ENCODE peak calls at places on chromosomes 4 and X, in eight cellular contexts. F is kidney epithelial cell, K is lower lobe of right lung, B is skeletal muscle cell, I is colonic mucosa, X is lower leg skin, S is AG10803, E is choroid plexus epithelial cell. G is an unnamed sample.

GRCh38 chr4:185117300-185117934 is 25.6 kb upstream of the SLC25A4 start:
- DNase-seq in X (no peak), B (no peak), S (no peak), K (no peak), E (no peak), F (no peak), I (no peak), G (no peak)

GRCh38 chrX:2926664-2927275 is 2.4 kb downstream of the ARSD start:
- DNase-seq in S (no peak), E (no peak), K (no peak), X (no peak), B (no peak), F (no peak), I (no peak), G (no peak)

GRCh38 chr4:15344041-15344440 is 83.8 kb upstream of the C1QTNF7 start:
- DNase-seq in X (no peak), E (peak), K (no peak), F (no peak), I (no peak), B (no peak), S (peak), G (peak)

GRCh38 chr4:182600093-182600492 is 317.1 kb downstream of the DCTD start:
- DNase-seq in B (no peak), X (no peak), F (no peak), E (no peak), K (no peak), I (no peak), S (peak), G (no peak)

GRCh38 chr4:155789391-155789790 is 30.6 kb downstream of the GUCY1B1 start:
- DNase-seq in E (no peak), X (no peak), K (no peak), B (no peak), F (no peak), S (no peak), I (no peak), G (no peak)

GRCh38 chr4:185380320-185380719 is 15.4 kb downstream of the LRP2BP start:
- DNase-seq in K (no peak), X (no peak), B (no peak), E (no peak), F (no peak), I (no peak), S (no peak), G (no peak)

GRCh38 chrX:141469469-141469868 is 115.1 kb downstream of the SPANXA1 start:
- DNase-seq in X (no peak), K (no peak), B (no peak), E (no peak), I (no peak), S (no peak), F (no peak), G (no peak)

GRCh38 chrX:132181364-132181763 is 37.9 kb downstream of the RAP2C start:
- DNase-seq in S (no peak), X (no peak), K (no peak), F (no peak), E (no peak), I (no peak), B (no peak), G (no peak)

GRCh38 chrX:9874483-9874882 is 88.3 kb downstream of the SHROOM2 start:
- DNase-seq in E (no peak), X (no peak), S (peak), B (no peak), F (no peak), K (no peak), I (no peak), G (no peak)

GRCh38 chr4:3421470-3421869 is 20.3 kb upstream of the HGFAC start:
- DNase-seq in X (no peak), B (no peak), E (no peak), F (no peak), K (peak), I (no peak), S (no peak), G (no peak)

GRCh38 chr4:3294401-3295241 is 1.8 kb downstream of the RGS12 start:
- DNase-seq in B (no peak), F (no peak), X (peak), E (no peak), I (no peak), K (no peak), S (no peak), G (no peak)

GRCh38 chrX:57821703-57822375 is 88.4 kb downstream of the ZXDA start:
- DNase-seq in E (peak), S (peak), B (no peak), F (no peak), I (peak), K (no peak), X (no peak), G (peak)

DNA sequence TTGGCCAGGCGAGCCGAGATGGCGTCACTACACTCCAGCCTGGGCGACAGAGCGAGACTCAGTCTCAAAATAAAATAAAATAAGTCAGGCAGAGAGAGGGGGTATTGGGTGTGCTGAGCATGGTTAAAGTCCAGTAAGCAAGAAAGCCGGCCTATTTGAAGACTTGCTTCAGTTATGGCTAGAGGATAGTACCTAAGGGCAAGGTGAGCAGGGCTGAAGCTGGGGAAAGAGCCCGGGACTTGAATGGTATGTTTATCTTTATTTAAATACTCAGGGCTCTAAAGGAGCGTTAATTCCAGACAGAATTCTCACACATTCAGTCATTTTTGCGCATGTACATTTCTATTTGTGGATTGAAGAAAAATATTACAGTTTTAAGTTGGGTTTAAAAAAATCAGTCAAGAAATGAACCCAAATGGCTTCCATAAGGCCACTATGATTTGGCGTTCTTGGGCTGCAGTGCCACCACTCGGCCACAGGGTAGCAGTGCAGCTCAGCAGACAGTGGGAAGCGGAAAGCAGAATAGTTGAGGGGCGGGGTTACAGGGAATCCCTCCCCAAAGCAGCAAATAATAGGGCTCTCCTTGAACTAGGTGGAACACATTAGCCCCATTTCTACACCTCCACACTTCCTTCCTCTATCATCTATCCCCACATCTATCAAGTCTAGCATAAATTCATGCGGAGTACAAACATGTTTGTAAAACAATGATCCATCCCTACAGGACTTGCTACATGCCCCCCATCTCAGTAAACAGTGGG is 37.2 kb upstream of the SH3D19 start:
- DNase-seq in K (peak), S (peak), X (peak), I (peak), F (peak), E (peak), B (peak), G (peak)
- H3K4me3 ChIP-seq in K (no peak), S (no peak), X (no peak), I (no peak), F (no peak), E (no peak), B (no peak), G (no peak)

DNA sequence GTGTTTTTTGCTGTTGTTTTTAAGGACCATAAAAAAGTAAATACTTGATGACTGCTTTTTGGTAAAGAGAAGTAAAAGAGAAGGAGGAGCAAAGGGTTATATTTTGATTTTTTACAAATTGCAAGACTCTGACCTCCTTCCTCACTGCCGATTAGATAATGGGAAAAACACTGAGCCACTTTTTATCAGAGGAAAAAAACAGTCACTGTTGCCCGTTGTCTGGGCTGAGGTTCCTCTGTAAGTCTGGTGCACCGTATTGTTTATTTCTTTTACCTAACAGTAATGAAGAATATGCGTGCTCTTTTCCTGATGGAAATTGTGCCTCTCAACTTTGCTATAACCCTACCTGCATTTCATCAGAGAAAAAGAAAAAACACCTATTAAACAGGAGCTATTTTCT is 178.7 kb upstream of the EMCN start:
- DNase-seq in F (no peak), E (no peak), S (no peak), X (no peak), B (no peak), I (no peak), K (no peak), G (no peak)
- H3K4me3 ChIP-seq in F (no peak), E (no peak), S (no peak), X (no peak), B (no peak), I (no peak), K (no peak), G (no peak)

GRCh38 chrX:143633530-143634372 is 2.1 kb downstream of the SLITRK4 start:
- DNase-seq in F (no peak), E (no peak), S (no peak), K (peak), X (no peak), I (no peak), B (no peak), G (no peak)
- H3K4me3 ChIP-seq in F (peak), E (no peak), S (no peak), K (peak), X (peak), I (peak), B (peak), G (no peak)

DNA sequence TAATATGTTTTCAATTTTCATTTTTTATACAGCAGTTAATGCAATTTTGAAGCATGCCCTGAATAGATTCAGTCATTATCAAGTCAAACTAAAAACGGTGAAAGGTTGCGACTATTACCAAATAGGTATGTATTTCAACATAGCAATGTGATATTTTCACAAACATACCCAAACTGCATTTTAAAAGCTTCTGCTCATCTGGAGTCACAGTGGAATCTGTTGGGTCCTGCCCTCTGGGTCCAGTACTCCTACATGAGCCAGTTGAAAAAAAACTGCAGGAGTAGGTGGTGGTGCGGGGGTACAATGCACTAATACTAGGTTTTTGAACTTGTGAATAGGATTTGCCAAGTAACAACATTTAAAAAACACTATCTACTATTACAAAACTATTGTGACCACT is 938 bp downstream of the GPR34 start:
- DNase-seq in S (no peak), F (no peak), K (no peak), E (peak), X (no peak), I (no peak), B (no peak), G (no peak)
- H3K4me3 ChIP-seq in S (no peak), F (no peak), K (peak), E (no peak), X (no peak), I (no peak), B (no peak), G (no peak)

GRCh38 chr4:27040351-27040750 is 179.7 kb downstream of the STIM2 start:
- DNase-seq in E (no peak), F (no peak), X (no peak), K (peak), I (no peak), S (no peak), B (no peak), G (no peak)
- H3K4me3 ChIP-seq in E (no peak), F (no peak), X (no peak), K (no peak), I (no peak), S (no peak), B (no peak), G (no peak)

GRCh38 chrX:71625471-71625870 is 7.2 kb upstream of the CXCR3 start:
- DNase-seq in B (no peak), K (no peak), F (no peak), E (no peak), S (no peak), X (no peak), I (no peak), G (no peak)

GRCh38 chrX:71623714-71624113 is 5.4 kb upstream of the CXCR3 start:
- DNase-seq in E (no peak), K (no peak), X (no peak), S (no peak), F (no peak), I (no peak), B (no peak), G (no peak)

GRCh38 chrX:71622347-71623104 is 4.2 kb upstream of the CXCR3 start:
- DNase-seq in X (peak), B (no peak), E (peak), F (no peak), S (peak), K (peak), I (peak), G (peak)

GRCh38 chrX:71621644-71622346 is 3.5 kb upstream of the CXCR3 start:
- DNase-seq in I (peak), E (peak), B (no peak), S (peak), F (no peak), K (no peak), X (no peak), G (no peak)

DNA sequence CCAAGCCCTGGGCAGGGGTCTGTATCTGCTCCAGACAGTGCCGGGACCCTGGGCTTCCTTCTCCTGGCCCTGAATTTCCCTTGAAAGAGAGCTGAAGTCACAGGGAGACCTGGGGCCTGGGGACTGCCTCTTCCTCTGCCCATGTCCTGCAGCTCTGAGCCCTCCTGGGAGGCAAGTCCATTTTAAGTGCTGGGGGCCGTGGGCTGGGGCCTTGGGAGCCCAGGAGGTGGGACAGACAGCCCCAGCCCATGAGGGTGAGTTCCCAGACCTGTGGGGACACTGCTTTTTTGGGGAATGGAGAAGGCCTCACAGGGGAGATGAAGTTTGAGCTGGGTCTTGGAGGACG is 4.8 kb upstream of the CXCR3 start:
- DNase-seq in B (no peak), E (no peak), F (no peak), X (no peak), K (no peak), I (no peak), S (no peak), G (no peak)
- H3K4me3 ChIP-seq in B (no peak), E (no peak), F (no peak), X (no peak), K (no peak), I (no peak), S (no peak), G (no peak)

GRCh38 chr4:24798036-24798610 is 2.8 kb downstream of the SOD3 start:
- DNase-seq in F (no peak), B (no peak), E (no peak), K (no peak), X (no peak), I (peak), S (no peak), G (no peak)

GRCh38 chr4:24799196-24799543 is 3.8 kb downstream of the SOD3 start:
- DNase-seq in F (no peak), I (peak), X (no peak), B (no peak), E (no peak), S (no peak), K (no peak), G (no peak)

GRCh38 chr4:24801136-24801855 is 5.9 kb downstream of the SOD3 start:
- DNase-seq in B (no peak), F (no peak), S (no peak), I (no peak), X (no peak), K (no peak), E (no peak), G (no peak)

GRCh38 chr4:24799544-24800272 is 4.3 kb downstream of the SOD3 start:
- DNase-seq in I (no peak), B (no peak), F (no peak), E (no peak), X (no peak), S (no peak), K (peak), G (no peak)

GRCh38 chr4:24800273-24800880 is 5.0 kb downstream of the SOD3 start:
- DNase-seq in X (no peak), B (no peak), E (peak), S (no peak), K (peak), I (no peak), F (no peak), G (no peak)
- H3K4me3 ChIP-seq in X (no peak), B (peak), E (peak), S (peak), K (peak), I (no peak), F (no peak), G (peak)

DNA sequence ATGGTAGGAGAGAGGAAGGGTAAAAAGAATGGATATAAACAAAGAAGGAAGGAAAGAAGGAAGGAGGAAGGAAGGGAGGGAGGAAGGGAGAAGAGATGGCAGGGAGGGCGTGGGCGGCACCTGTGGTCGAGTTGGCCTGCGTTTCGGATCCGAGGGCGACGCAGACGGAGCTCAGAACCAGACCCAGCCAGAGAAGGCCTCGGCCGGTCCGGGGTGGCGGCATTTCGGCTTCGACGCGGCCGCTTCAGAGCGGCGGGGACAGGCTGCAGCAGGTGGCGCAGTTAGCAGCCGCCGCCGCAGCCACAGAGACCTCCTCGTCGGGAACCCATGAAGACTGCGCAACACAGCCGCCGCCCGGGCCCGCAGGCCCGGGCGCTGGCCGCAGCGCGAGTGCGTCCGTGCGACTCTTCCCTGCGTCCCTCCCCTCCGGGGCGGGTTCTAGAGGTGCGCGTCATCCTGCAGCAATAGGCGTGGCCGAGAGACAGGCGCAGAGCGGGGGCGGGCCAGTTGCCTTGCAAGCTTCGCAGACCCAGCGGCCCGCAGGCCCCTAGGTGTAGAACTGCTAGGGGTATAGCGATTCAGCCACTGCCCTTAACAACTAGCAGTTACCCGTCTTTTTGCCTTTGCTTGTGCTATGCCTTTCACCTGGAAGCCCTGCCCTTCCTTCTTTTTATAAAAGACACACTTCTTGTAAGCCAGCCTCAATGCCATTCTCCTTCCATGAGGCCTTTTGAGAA is at the start of gene IDS:
- DNase-seq in X (peak), F (peak), I (peak), B (peak), S (peak), E (peak), K (peak), G (no peak)
- H3K4me3 ChIP-seq in X (peak), F (peak), I (peak), B (peak), S (peak), E (peak), K (peak), G (peak)

DNA sequence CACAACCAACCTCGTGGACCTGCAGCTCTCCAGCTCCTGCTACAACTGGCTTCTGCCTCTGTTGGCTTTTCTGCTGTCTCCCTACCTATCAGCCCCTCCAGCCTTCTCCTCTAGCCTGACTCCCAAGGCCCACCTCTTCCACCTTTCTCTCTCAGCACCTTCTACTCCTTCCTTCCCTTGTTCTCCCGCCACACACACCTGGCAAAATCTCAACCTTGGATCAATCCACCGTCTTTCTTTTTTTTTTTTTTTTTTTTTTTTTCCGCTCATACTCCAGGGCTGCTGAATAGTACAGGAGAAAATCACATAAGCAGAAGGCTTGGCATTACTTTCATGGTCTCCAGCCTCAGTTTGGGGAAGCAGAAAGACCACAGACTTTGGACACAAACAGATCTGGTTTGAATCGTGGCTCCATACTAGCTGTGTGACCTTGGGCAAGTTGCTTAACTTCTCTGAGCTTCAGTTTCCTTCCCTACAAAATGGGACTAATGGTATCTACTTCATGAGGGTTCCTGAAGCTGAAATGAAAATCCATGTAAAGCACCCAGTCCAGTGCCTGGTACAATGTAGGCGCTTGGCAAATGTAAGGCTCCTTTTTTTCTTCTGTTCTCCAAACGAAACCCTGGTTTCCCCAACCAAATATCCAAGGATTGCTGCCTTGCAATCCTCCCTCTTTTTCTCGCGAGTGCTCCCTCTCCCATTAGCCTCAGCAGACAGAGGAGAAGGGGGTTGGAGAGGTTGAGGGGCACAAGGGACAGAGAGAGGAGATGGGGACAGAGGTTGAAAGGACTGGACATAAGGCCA is 1.7 kb downstream of the FGD1 start:
- DNase-seq in E (no peak), K (no peak), B (no peak), F (no peak), X (no peak), S (no peak), I (no peak), G (no peak)
- H3K4me3 ChIP-seq in E (peak), K (peak), B (peak), F (peak), X (peak), S (peak), I (peak), G (peak)

GRCh38 chr4:7757501-7758443 is 181.9 kb downstream of the AFAP1 start:
- DNase-seq in B (no peak), E (no peak), S (no peak), I (no peak), K (peak), X (no peak), F (no peak), G (no peak)

GRCh38 chr4:7755529-7755928 is 184.1 kb downstream of the AFAP1 start:
- DNase-seq in B (no peak), X (no peak), E (no peak), K (peak), I (no peak), F (no peak), S (no peak), G (no peak)

GRCh38 chr4:7756561-7757355 is 182.9 kb downstream of the AFAP1 start:
- DNase-seq in K (peak), I (no peak), B (no peak), E (no peak), F (no peak), X (no peak), S (no peak), G (no peak)

GRCh38 chr4:7754565-7755262 is 184.9 kb downstream of the AFAP1 start:
- DNase-seq in K (peak), X (no peak), B (no peak), I (no peak), F (no peak), E (no peak), S (no peak), G (no peak)

GRCh38 chr4:7756071-7756470 is 183.6 kb downstream of the AFAP1 start:
- DNase-seq in I (no peak), S (no peak), X (no peak), E (no peak), K (peak), B (no peak), F (no peak), G (no peak)
- H3K4me3 ChIP-seq in I (no peak), S (no peak), X (no peak), E (no peak), K (no peak), B (no peak), F (no peak), G (no peak)

G was measured in AG04449.